ENCODE peak calls at places on chromosomes 3 and 15, in seven cellular contexts. M is left ventricle myocardium superior, Z is aorta, K is psoas muscle, P is NCI-H2081, U is HTR-8/SVneo, T is foreskin melanocyte. E is an unnamed sample.

GRCh38 chr15:62782100-62782791 is 260.3 kb upstream of the TPM1 start:
- DNase-seq in K (peak; percentile 57), T (peak; percentile 58), Z (peak; percentile 82), P (peak; percentile 60), U (peak; percentile 72), M (peak; percentile 75), E (no peak)

GRCh38 chr3:18987862-18988447 is 160.4 kb upstream of the KCNH8 start:
- DNase-seq in T (peak; percentile 13), P (peak; percentile 48), K (no peak), M (no peak), U (no peak), Z (no peak), E (no peak)

GRCh38 chr15:99059010-99059981 is 45.6 kb upstream of the SYNM start:
- DNase-seq in U (peak; percentile 84), M (peak; percentile 86), T (peak; percentile 92), K (peak; percentile 76), Z (peak; percentile 95), P (peak; percentile 73), E (peak; percentile 4)

GRCh38 chr3:156304406-156304805 is 184.0 kb downstream of the KCNAB1 start:
- DNase-seq in K (no peak), Z (no peak), P (no peak), T (no peak), M (no peak), U (no peak), E (no peak)

GRCh38 chr3:9666704-9667445 is 17.6 kb downstream of the MTMR14 start:
- DNase-seq in P (no peak), T (no peak), K (no peak), Z (no peak), U (no peak), M (no peak), E (no peak)

GRCh38 chr3:186097663-186098451 is 11.0 kb downstream of the ETV5 start:
- DNase-seq in T (peak; percentile 100), Z (peak; percentile 75), M (peak; percentile 70), U (peak; percentile 48), K (peak; percentile 29), P (peak; percentile 77), E (no peak)

GRCh38 chr3:59559721-59560514 is 510.1 kb upstream of the CFAP20DC start:
- DNase-seq in K (no peak), Z (no peak), P (no peak), M (no peak), U (peak; percentile 11), T (peak; percentile 57), E (no peak)

GRCh38 chr15:40412095-40412759 is 6.6 kb downstream of the IVD start:
- DNase-seq in K (no peak), Z (no peak), T (no peak), M (no peak), U (no peak), P (no peak), E (no peak)

GRCh38 chr3:114527036-114527644 is 233.3 kb downstream of the TIGIT start:
- DNase-seq in U (no peak), M (no peak), T (no peak), P (peak; percentile 5), K (no peak), Z (no peak), E (no peak)

GRCh38 chr15:52678036-52678467 is 1.1 kb downstream of the ATOSA start:
- DNase-seq in Z (peak; percentile 80), T (peak; percentile 37), K (peak; percentile 41), M (peak; percentile 57), U (peak; percentile 41), P (peak; percentile 70), E (peak; percentile 24)

GRCh38 chr3:72690646-72691045 is 157.6 kb downstream of the SHQ1 start:
- DNase-seq in M (no peak), P (no peak), T (no peak), Z (no peak), K (no peak), U (no peak), E (no peak)

GRCh38 chr3:9503283-9503682 is 50.3 kb downstream of the LHFPL4 start:
- DNase-seq in M (peak; percentile 79), U (peak; percentile 83), P (peak; percentile 73), T (peak; percentile 24), K (peak; percentile 46), Z (peak; percentile 83), E (peak; percentile 45)

GRCh38 chr3:111627092-111627491 is 31.9 kb upstream of the ZBED2 start:
- DNase-seq in Z (no peak), T (no peak), K (no peak), U (no peak), P (no peak), M (no peak), E (no peak)

GRCh38 chr3:180048108-180048507 is 11.4 kb upstream of the PEX5L start:
- DNase-seq in T (no peak), U (no peak), P (no peak), Z (no peak), K (no peak), M (no peak), E (no peak)

GRCh38 chr3:14301558-14301957 is 100.8 kb upstream of the SLC6A6 start:
- DNase-seq in T (no peak), K (peak; percentile 82), M (peak; percentile 60), U (no peak), P (no peak), Z (no peak), E (no peak)

GRCh38 chr3:159806412-159806811 is 182.2 kb upstream of the IL12A start:
- DNase-seq in P (no peak), K (peak; percentile 50), M (peak; percentile 75), Z (no peak), U (no peak), T (peak; percentile 40), E (no peak)

GRCh38 chr3:98855811-98856400 is 45.6 kb downstream of the DCBLD2 start:
- DNase-seq in P (no peak), M (no peak), Z (no peak), K (no peak), T (peak; percentile 68), U (peak; percentile 67), E (no peak)

GRCh38 chr3:134406331-134407246 is 32.3 kb upstream of the AMOTL2 start:
- DNase-seq in M (peak; percentile 70), K (peak; percentile 49), Z (peak; percentile 76), P (peak; percentile 91), T (peak; percentile 33), U (no peak), E (no peak)

GRCh38 chr15:47415539-47415971 is 301.8 kb upstream of the SEMA6D start:
- DNase-seq in P (peak; percentile 43), K (no peak), M (no peak), T (peak; percentile 48), U (no peak), Z (no peak), E (no peak)

GRCh38 chr3:68931406-68932149 is 769 bp downstream of the TAFA4 start:
- DNase-seq in P (no peak), K (no peak), M (no peak), T (no peak), Z (no peak), U (no peak), E (no peak)

GRCh38 chr3:129211772-129212171 is 28.1 kb upstream of the CNBP start:
- DNase-seq in K (peak; percentile 72), P (peak; percentile 27), U (peak; percentile 66), M (peak; percentile 77), T (no peak), Z (peak; percentile 86), E (no peak)

GRCh38 chr15:74432968-74433591 is 678 bp downstream of the SEMA7A start:
- DNase-seq in Z (no peak), U (no peak), K (no peak), T (no peak), M (peak; percentile 23), P (no peak), E (no peak)

GRCh38 chr3:195577645-195578177 is 6.0 kb downstream of the APOD start:
- DNase-seq in M (no peak), T (no peak), K (no peak), P (no peak), U (no peak), Z (no peak), E (no peak)

GRCh38 chr3:4520013-4520881 is 27.1 kb downstream of the ITPR1 start:
- DNase-seq in P (no peak), T (no peak), K (no peak), M (no peak), U (no peak), Z (no peak), E (no peak)

GRCh38 chr15:73936181-73936580 is 9.9 kb downstream of the LOXL1 start:
- DNase-seq in Z (peak; percentile 68), K (no peak), T (no peak), M (no peak), U (no peak), P (peak; percentile 32), E (no peak)

GRCh38 chr15:85977586-85977985 is 102.1 kb upstream of the AGBL1 start:
- DNase-seq in Z (no peak), M (no peak), P (no peak), U (no peak), T (no peak), K (no peak), E (no peak)

GRCh38 chr3:187252311-187252710 is 39.2 kb downstream of the MASP1 start:
- DNase-seq in Z (no peak), M (no peak), P (no peak), T (peak; percentile 92), U (no peak), K (no peak), E (no peak)

GRCh38 chr15:81865850-81866537 is 179.8 kb downstream of the MEX3B start:
- DNase-seq in Z (no peak), M (no peak), T (no peak), K (no peak), P (no peak), U (no peak), E (no peak)